ENCODE peak calls at places on chromosomes 16 and 17, in ten cellular contexts. D is K562; U is heart left ventricle; L is left lung; I is neural progenitor cell; O is suprapubic skin; E is CD8-positive, alpha-beta T cell; P is cardiac muscle cell; A is heart right ventricle; W is GM23338. Q is an unnamed sample.

GRCh38 chr17:17256316-17256715 is 19.3 kb upstream of the FLCN start:
- DNase-seq in O (no peak), P (no peak), W (no peak), I (no peak), A (no peak), E (no peak), U (no peak), L (no peak), D (no peak), Q (no peak)

GRCh38 chr17:75847595-75848522 is 3.7 kb upstream of the UNC13D start:
- DNase-seq in P (no peak), O (no peak), A (no peak), U (no peak), I (no peak), D (no peak), L (no peak), E (no peak), W (no peak), Q (no peak)

GRCh38 chr16:57061084-57061905 is 31.1 kb upstream of the CPNE2 start:
- DNase-seq in U (peak; percentile 90), O (peak; percentile 91), E (no peak), A (peak; percentile 73), L (peak; percentile 83), W (no peak), D (no peak), I (no peak), P (no peak), Q (no peak)

GRCh38 chr16:4776141-4776705 is 9.3 kb upstream of the ZNF500 start:
- DNase-seq in I (no peak), O (no peak), W (no peak), P (no peak), E (no peak), L (no peak), U (no peak), D (no peak), A (no peak), Q (no peak)

GRCh38 chr17:59796785-59797205 is 89.3 kb downstream of the VMP1 start:
- DNase-seq in D (no peak), E (no peak), U (no peak), W (no peak), P (no peak), L (no peak), O (no peak), A (no peak), I (no peak), Q (no peak)

GRCh38 chr17:20224379-20224778 is 215.2 kb downstream of the SPECC1 start:
- DNase-seq in W (no peak), D (no peak), O (no peak), U (no peak), L (no peak), A (no peak), I (no peak), P (no peak), E (no peak), Q (no peak)

GRCh38 chr17:60102632-60103047 is 23.9 kb upstream of the HEATR6 start:
- DNase-seq in W (no peak), P (no peak), L (peak; percentile 66), D (no peak), I (no peak), U (peak; percentile 45), O (no peak), A (peak; percentile 29), E (no peak), Q (no peak)

GRCh38 chr17:39104046-39104445 is 47.4 kb downstream of the PLXDC1 start:
- DNase-seq in W (no peak), E (no peak), U (no peak), L (no peak), O (no peak), I (no peak), A (no peak), P (no peak), D (peak; percentile 36), Q (no peak)

GRCh38 chr16:75116081-75116910 is at the start of gene LDHD:
- DNase-seq in D (peak; percentile 77), A (peak; percentile 85), L (peak; percentile 85), P (peak; percentile 75), U (peak; percentile 93), I (peak; percentile 67), O (no peak), E (no peak), W (peak; percentile 78), Q (no peak)

GRCh38 chr17:19773534-19773933 is 25.4 kb upstream of the ALDH3A1 start:
- DNase-seq in D (no peak), U (no peak), A (no peak), L (no peak), O (no peak), E (no peak), P (no peak), I (no peak), W (no peak), Q (no peak)

GRCh38 chr17:74454197-74455024 is 12.0 kb upstream of the CD300A start:
- DNase-seq in W (peak; percentile 92), L (peak; percentile 92), O (peak; percentile 95), I (peak; percentile 38), A (peak; percentile 95), U (peak; percentile 97), D (no peak), E (peak; percentile 69), P (no peak), Q (no peak)

DNA sequence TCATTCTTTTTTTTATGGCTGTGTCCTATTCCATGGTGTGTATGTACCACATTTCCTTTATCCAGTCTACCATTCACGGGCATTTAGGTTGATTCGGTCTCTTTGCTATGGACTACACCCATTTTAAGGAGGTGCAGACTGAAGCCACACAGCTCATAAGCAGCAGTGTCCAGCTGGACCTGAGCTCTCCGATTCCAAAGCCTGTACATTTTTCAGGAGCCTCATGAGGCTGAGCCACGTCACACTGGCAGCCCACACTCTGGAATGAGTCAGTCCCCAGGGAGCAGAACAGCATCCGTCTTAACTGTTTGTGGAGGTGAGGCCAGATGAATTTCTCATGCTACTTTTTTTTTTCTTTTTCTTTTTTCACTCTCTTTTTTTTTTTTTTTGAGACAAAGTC is 116.1 kb downstream of the C16orf95 start:
- DNase-seq in L (peak; percentile 63), P (no peak), D (no peak), E (no peak), W (no peak), O (no peak), I (no peak), A (peak; percentile 61), U (peak; percentile 86), Q (no peak)
- H3K4me1 ChIP-seq in L (no peaks in the 10 kb centered on the region), P (no peaks in the 10 kb centered on the region), D (no peaks in the 10 kb centered on the region), E (no peaks in the 10 kb centered on the region), W (peaks cover 8% of the 10 kb centered on the region), O (no peaks in the 10 kb centered on the region), I (no peaks in the 10 kb centered on the region), A (peaks cover 6% of the 10 kb centered on the region), U (peaks cover 4% of the 10 kb centered on the region), Q (no peaks in the 10 kb centered on the region)

DNA sequence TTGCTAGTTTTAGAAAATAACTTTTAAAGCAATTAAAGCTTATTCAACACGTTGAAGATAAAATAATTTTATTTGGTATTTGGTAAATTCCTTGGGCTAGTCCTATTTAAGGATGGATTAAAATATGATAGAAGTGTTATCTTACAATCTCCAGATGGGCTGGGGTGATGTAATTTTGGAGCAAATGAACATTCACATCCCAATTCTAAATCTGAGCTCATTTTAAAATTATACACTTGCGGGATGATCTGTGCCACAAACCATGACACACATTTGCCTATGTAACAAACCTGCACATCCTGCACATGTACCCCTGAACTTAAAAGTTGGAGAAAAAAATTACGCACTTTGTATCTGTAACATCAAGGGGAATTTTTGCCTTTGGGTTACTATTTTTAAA is 31.5 kb downstream of the NLK start:
- DNase-seq in P (no peak), A (no peak), U (no peak), D (no peak), E (no peak), O (no peak), I (no peak), L (no peak), W (no peak), Q (no peak)
- H3K4me1 ChIP-seq in P (no peaks in the 10 kb centered on the region), A (peaks cover 24% of the 10 kb centered on the region), U (peaks cover 4% of the 10 kb centered on the region), D (peaks cover 21% of the 10 kb centered on the region), E (peaks cover 27% of the 10 kb centered on the region), O (peaks cover 7% of the 10 kb centered on the region), I (peaks cover 18% of the 10 kb centered on the region), L (no peaks in the 10 kb centered on the region), W (peaks cover 28% of the 10 kb centered on the region), Q (peaks cover 9% of the 10 kb centered on the region)

DNA sequence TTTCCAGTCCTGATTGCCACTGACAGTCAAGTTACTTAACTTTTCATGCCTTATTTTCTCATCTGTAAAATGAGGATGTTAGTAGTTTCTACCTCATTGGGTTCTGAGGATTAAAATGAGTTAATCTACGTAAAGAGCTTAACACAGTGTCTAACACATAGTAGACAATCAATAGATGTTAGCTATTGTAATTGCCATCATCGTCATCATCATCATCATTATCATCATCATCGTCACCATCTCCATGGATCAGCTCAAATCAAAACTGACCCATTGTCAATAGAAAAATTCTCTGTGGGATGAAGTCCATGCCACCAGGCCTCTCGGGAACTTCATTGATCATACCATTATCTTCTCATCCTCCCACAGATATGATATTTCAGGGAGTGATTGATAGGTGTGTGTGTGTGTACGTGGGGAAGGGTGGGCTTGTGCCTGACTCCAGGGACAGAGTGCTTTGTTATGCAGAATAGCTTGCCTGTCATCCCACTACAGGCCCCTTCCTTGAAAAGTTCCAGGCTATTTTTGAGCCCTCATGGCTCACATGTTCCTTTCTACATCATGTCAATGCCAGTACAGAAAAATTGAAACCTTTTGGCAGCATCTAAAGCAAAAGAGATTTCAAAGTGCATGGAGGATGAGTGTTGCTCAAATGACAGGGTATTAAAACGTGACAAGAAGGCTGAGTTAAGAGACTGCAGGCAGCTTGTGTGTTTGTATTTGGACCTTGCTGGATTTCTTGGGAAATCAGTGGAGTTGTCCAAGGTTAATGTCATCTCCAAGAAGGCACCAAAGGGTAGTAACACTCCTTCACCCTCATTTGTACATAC is 133.9 kb downstream of the PRKCB start:
- DNase-seq in P (no peak), D (no peak), W (no peak), L (no peak), A (no peak), O (no peak), E (no peak), I (no peak), U (no peak), Q (no peak)
- H3K4me1 ChIP-seq in P (no peaks in the 10 kb centered on the region), D (peaks cover 19% of the 10 kb centered on the region), W (peaks cover 16% of the 10 kb centered on the region), L (no peaks in the 10 kb centered on the region), A (peaks cover 4% of the 10 kb centered on the region), O (no peaks in the 10 kb centered on the region), E (peaks cover 30% of the 10 kb centered on the region), I (peaks cover 9% of the 10 kb centered on the region), U (no peaks in the 10 kb centered on the region), Q (no peaks in the 10 kb centered on the region)

GRCh38 chr16:1876468-1876867 is 4.5 kb upstream of the MEIOB start:
- DNase-seq in L (no peak), E (no peak), D (no peak), O (no peak), A (no peak), I (no peak), W (no peak), P (no peak), U (no peak), Q (no peak)

GRCh38 chr16:1874854-1875253 is 2.9 kb upstream of the MEIOB start:
- DNase-seq in L (no peak), D (no peak), W (no peak), P (no peak), E (no peak), U (no peak), O (no peak), I (no peak), A (no peak), Q (no peak)

GRCh38 chr16:1878256-1878655 is 6.3 kb upstream of the MEIOB start:
- DNase-seq in U (no peak), I (no peak), O (no peak), W (no peak), A (no peak), E (no peak), D (no peak), L (no peak), P (no peak), Q (no peak)

GRCh38 chr16:1877804-1878203 is 5.8 kb upstream of the MEIOB start:
- DNase-seq in U (no peak), E (no peak), I (no peak), P (no peak), D (no peak), W (no peak), L (no peak), O (no peak), A (no peak), Q (no peak)

GRCh38 chr16:1877089-1877488 is 5.1 kb upstream of the MEIOB start:
- DNase-seq in L (no peak), E (no peak), A (no peak), O (no peak), W (no peak), D (no peak), I (no peak), U (no peak), P (no peak), Q (no peak)
- H3K4me1 ChIP-seq in L (peaks cover 3% of the 10 kb centered on the region), E (peaks cover 4% of the 10 kb centered on the region), A (peaks cover 4% of the 10 kb centered on the region), O (peaks cover 4% of the 10 kb centered on the region), W (no peaks in the 10 kb centered on the region), D (peaks cover 10% of the 10 kb centered on the region), I (no peaks in the 10 kb centered on the region), U (no peaks in the 10 kb centered on the region), P (no peaks in the 10 kb centered on the region), Q (no peaks in the 10 kb centered on the region)

Q was measured in esophagus squamous epithelium.